ENCODE peak calls at places on chromosome 2, in five cellular contexts. T is choroid plexus epithelial cell, H is pancreas, M is brain microvascular endothelial cell, V is progenitor cell of endocrine pancreas. L is an unnamed sample.

GRCh38 chr2:148014616-148015015 is 5.9 kb downstream of the ORC4 start:
- DNase-seq in M (no peak), T (no peak), V (no peak), H (no peak), L (no peak)

GRCh38 chr2:156333951-156334495 is 1.5 kb upstream of the NR4A2 start:
- DNase-seq in M (peak), V (peak), T (peak), H (peak), L (no peak)

GRCh38 chr2:26655611-26656195 is 14.5 kb upstream of the CIB4 start:
- DNase-seq in M (no peak), V (no peak), H (no peak), T (no peak), L (no peak)

GRCh38 chr2:242088471-242089212 is 219.1 kb downstream of the RTP5 start:
- DNase-seq in M (peak), H (peak), T (peak), V (peak), L (peak)

GRCh38 chr2:64850641-64851040 is 138.6 kb upstream of the SLC1A4 start:
- DNase-seq in H (no peak), T (no peak), V (no peak), M (no peak), L (no peak)

GRCh38 chr2:237707859-237708398 is 80.5 kb downstream of the LRRFIP1 start:
- DNase-seq in V (no peak), H (no peak), T (no peak), M (no peak), L (no peak)

GRCh38 chr2:201258666-201258999 is 1.7 kb upstream of the CASP8 start:
- DNase-seq in H (no peak), M (no peak), T (no peak), V (no peak), L (no peak)

GRCh38 chr2:147424766-147425165 is 420.1 kb upstream of the ACVR2A start:
- DNase-seq in V (no peak), M (no peak), T (no peak), H (no peak), L (no peak)

GRCh38 chr2:230575640-230576324 is 136.9 kb upstream of the CAB39 start:
- DNase-seq in V (no peak), M (no peak), T (no peak), H (no peak), L (peak)

DNA sequence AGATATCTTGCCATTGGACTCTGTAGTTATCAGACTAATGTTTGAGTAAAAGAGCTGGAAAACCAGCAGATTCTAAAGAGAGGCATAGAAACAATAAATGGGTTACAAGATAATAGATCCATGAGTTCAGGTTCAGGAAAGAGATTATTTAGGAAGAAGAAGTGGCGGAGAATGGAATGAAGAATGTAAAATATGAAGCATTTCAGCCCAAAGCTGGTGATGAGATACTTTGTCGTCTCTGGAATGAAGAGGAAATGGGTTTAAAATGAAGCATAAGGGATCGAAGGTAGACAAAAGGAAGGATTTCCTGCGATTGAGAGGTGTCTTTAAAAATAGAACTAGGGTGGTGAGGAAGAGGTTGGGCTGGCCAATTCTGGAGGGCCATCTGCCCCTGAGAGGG is 36.6 kb downstream of the BCL11A start:
- DNase-seq in T (no peak), V (no peak), M (no peak), H (no peak), L (no peak)
- TF ChIP-seq CTCF in T (no peak), V (no peak), M (no peak), H (no peak), L (no peak)

DNA sequence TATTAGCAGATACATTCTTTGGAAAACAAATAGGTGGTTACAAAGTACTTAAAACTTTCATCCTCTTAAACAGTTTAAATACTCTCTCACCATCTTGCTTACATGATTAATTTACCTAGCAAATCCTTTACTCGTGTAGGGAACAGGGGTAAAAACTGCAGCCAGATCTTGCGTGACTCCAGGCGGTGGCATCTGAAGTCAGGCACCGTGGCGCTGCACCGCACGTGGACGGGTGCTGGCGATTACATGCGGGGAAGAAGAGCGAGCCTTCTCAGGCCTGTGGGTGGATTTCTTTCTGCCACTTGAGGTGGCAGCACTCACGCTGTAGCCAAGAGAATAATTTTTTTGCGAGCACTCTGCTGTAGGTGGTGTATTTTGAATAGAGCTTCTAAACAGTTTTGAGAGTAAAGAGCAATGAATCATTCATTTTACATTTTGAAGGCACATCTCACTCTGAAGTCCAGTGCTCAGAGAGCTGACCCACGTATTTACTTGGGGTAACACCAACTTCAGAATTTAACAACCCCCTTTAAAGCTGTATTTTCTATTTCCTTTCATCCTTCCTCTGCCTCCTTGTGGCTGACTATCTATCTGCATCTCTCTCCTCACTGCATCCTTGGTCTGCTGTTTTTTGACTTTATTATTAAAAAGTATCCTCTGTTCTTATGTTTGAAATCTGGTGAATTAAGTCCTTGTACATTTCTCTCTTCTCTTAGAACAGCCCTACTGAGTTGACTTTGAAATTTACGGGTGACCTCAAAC is 68.9 kb downstream of the EPAS1 start:
- DNase-seq in M (no peak), H (no peak), T (peak), V (no peak), L (no peak)
- TF ChIP-seq CTCF in M (peak), H (no peak), T (peak), V (peak), L (no peak)

GRCh38 chr2:73937103-73937885 is 10.6 kb downstream of the DGUOK start:
- DNase-seq in V (no peak), T (no peak), M (no peak), H (no peak), L (no peak)

GRCh38 chr2:73942664-73943063 is 16.0 kb downstream of the DGUOK start:
- DNase-seq in H (no peak), M (no peak), V (no peak), T (no peak), L (no peak)

GRCh38 chr2:73938761-73939352 is 12.2 kb downstream of the DGUOK start:
- DNase-seq in M (peak), T (peak), H (no peak), V (no peak), L (no peak)

GRCh38 chr2:73937899-73938298 is 11.2 kb downstream of the DGUOK start:
- DNase-seq in M (no peak), T (no peak), V (no peak), H (no peak), L (no peak)

GRCh38 chr2:73939419-73939818 is 12.7 kb downstream of the DGUOK start:
- DNase-seq in H (no peak), T (peak), V (no peak), M (no peak), L (no peak)
- TF ChIP-seq CTCF in H (no peak), T (peak), V (no peak), M (peak), L (peak)

DNA sequence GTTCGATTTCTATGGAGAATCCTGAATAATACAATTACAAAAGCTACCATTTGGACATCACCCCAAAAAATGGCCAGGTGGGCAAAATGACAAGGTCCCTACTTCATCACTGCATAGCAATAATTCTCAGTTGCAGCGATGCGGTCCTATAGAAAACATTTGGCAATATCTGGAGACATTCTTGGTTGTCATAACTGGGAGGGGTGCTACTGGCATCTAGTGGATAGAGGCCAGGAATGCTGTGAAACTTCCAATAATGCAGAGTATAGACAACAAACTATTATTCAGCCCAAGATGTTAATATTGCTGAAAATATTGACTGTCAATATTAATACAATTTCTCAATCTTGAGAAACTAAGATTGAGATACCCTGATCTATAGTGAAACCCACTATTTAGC is 637.8 kb upstream of the PKDCC start:
- DNase-seq in V (no peak), T (no peak), M (no peak), H (no peak), L (no peak)
- TF ChIP-seq CTCF in V (no peak), T (no peak), M (peak), H (no peak), L (no peak)

GRCh38 chr2:190023860-190024259 is 38.7 kb downstream of the MSTN start:
- DNase-seq in T (peak), M (peak), V (no peak), H (no peak), L (no peak)
- TF ChIP-seq CTCF in T (peak), M (peak), V (peak), H (peak), L (peak)

L was measured in CD8-positive, alpha-beta T cell.